ENCODE peak calls at places on chromosomes 2 and 18, in five cellular contexts. U is neural crest cell; B is testis; S is Peyer's patch; O is activated CD4-positive, alpha-beta T cell treated with anti-CD3 and anti-CD28 coated beads, Interleukin-2, amount 50 U/mL, for 1 hour. D is an unnamed sample.

GRCh38 chr2:238277695-238278094 is 10.7 kb downstream of the PER2 start:
- DNase-seq in U (no peak), B (no peak), S (no peak), O (no peak), D (no peak)

GRCh38 chr2:183010112-183010511 is 28.1 kb downstream of the NCKAP1 start:
- DNase-seq in U (no peak), B (no peak), S (no peak), O (no peak), D (no peak)

GRCh38 chr2:23602113-23602512 is 217.1 kb downstream of the KLHL29 start:
- DNase-seq in U (no peak), B (peak), S (no peak), O (no peak), D (no peak)

GRCh38 chr2:236939271-236939670 is 146.4 kb upstream of the COPS8 start:
- DNase-seq in U (no peak), B (no peak), S (no peak), O (no peak), D (no peak)

GRCh38 chr2:29811378-29811777 is 110.0 kb downstream of the ALK start:
- DNase-seq in U (no peak), B (no peak), S (no peak), O (no peak), D (no peak)

GRCh38 chr2:196504788-196505187 is 134.7 kb upstream of the CCDC150 start:
- DNase-seq in U (no peak), B (no peak), S (no peak), O (no peak), D (no peak)

GRCh38 chr2:127479219-127479825 is 47.0 kb downstream of the IWS1 start:
- DNase-seq in U (no peak), B (no peak), S (no peak), O (no peak), D (no peak)

GRCh38 chr18:50558157-50558556 is 1.7 kb upstream of the MAPK4 start:
- DNase-seq in U (no peak), B (no peak), S (no peak), O (no peak), D (no peak)

GRCh38 chr2:40224321-40224720 is 227.6 kb downstream of the SLC8A1 start:
- DNase-seq in U (no peak), B (no peak), S (no peak), O (no peak), D (no peak)

GRCh38 chr2:33426666-33427231 is 49.7 kb upstream of the RASGRP3 start:
- DNase-seq in U (no peak), B (peak), S (no peak), O (no peak), D (no peak)

GRCh38 chr2:7744827-7745226 is 827.6 kb downstream of the RNF144A start:
- DNase-seq in U (no peak), B (no peak), S (no peak), O (no peak), D (no peak)

GRCh38 chr2:88016948-88017779 is 817 bp upstream of the RNU2-63P start:
- DNase-seq in U (no peak), B (peak), S (peak), O (no peak), D (peak)

GRCh38 chr2:129236601-129237000 is 742.9 kb upstream of the RAB6C start:
- DNase-seq in U (no peak), B (no peak), S (no peak), O (no peak), D (no peak)

GRCh38 chr2:148926291-148926961 is 51.4 kb downstream of the KIF5C start:
- DNase-seq in U (peak), B (peak), S (peak), O (peak), D (no peak)

GRCh38 chr2:171210864-171211431 is 50.3 kb upstream of the TLK1 start:
- DNase-seq in U (no peak), B (no peak), S (peak), O (peak), D (no peak)

GRCh38 chr18:49562481-49563129 is 748 bp downstream of the LIPG start:
- DNase-seq in U (no peak), B (peak), S (no peak), O (no peak), D (no peak)

GRCh38 chr18:42222557-42222956 is 267.5 kb downstream of the PIK3C3 start:
- DNase-seq in U (no peak), B (no peak), S (no peak), O (no peak), D (no peak)

GRCh38 chr2:228329279-228329678 is 147.8 kb upstream of the SPHKAP start:
- DNase-seq in U (no peak), B (no peak), S (no peak), O (no peak), D (no peak)

GRCh38 chr18:11741505-11742145 is 52.6 kb downstream of the GNAL start:
- DNase-seq in U (no peak), B (no peak), S (no peak), O (no peak), D (no peak)

GRCh38 chr18:6010284-6010683 is 115.0 kb upstream of the TMEM200C start:
- DNase-seq in U (no peak), B (no peak), S (no peak), O (no peak), D (no peak)

GRCh38 chr2:138559648-138560047 is 58.1 kb downstream of the SPOPL start:
- DNase-seq in U (no peak), B (no peak), S (no peak), O (no peak), D (no peak)

GRCh38 chr2:6054394-6054732 is 362.2 kb downstream of the SOX11 start:
- DNase-seq in U (no peak), B (no peak), S (no peak), O (no peak), D (no peak)

GRCh38 chr2:232504438-232504837 is 15.8 kb upstream of the PRSS56 start:
- DNase-seq in U (no peak), B (no peak), S (no peak), O (no peak), D (no peak)

GRCh38 chr18:35063875-35064274 is 22.7 kb downstream of the MAPRE2 start:
- DNase-seq in U (no peak), B (no peak), S (no peak), O (no peak), D (no peak)

GRCh38 chr2:60549250-60550150 is 4.0 kb downstream of the BCL11A start:
- DNase-seq in U (peak), B (peak), S (peak), O (no peak), D (no peak)

GRCh38 chr2:148970393-148970792 is 68.1 kb upstream of the LYPD6B start:
- DNase-seq in U (no peak), B (no peak), S (no peak), O (no peak), D (no peak)

GRCh38 chr2:226705133-226705886 is 94.3 kb downstream of the IRS1 start:
- DNase-seq in U (no peak), B (no peak), S (no peak), O (no peak), D (no peak)

GRCh38 chr2:61995515-61995914 is 90.0 kb downstream of the COMMD1 start:
- DNase-seq in U (no peak), B (no peak), S (no peak), O (no peak), D (no peak)

GRCh38 chr2:153871231-153872221 is at the start of gene GALNT13:
- DNase-seq in U (peak), B (peak), S (no peak), O (no peak), D (peak)

GRCh38 chr18:74420491-74420890 is 36.6 kb downstream of the DIPK1C start:
- DNase-seq in U (no peak), B (peak), S (no peak), O (no peak), D (no peak)

GRCh38 chr2:137775529-137775928 is 188.7 kb upstream of the HNMT start:
- DNase-seq in U (no peak), B (no peak), S (no peak), O (no peak), D (no peak)

GRCh38 chr2:174540893-174541292 is 54.1 kb upstream of the GPR155 start:
- DNase-seq in U (no peak), B (no peak), S (no peak), O (no peak), D (no peak)

GRCh38 chr2:103792039-103792438 is 1030.2 kb downstream of the TMEM182 start:
- DNase-seq in U (no peak), B (no peak), S (no peak), O (no peak), D (no peak)

GRCh38 chr2:171972329-171972982 is 27.3 kb upstream of the METAP1D start:
- DNase-seq in U (no peak), B (no peak), S (no peak), O (no peak), D (no peak)

GRCh38 chr18:29164020-29164706 is 987.2 kb upstream of the CDH2 start:
- DNase-seq in U (no peak), B (no peak), S (no peak), O (no peak), D (no peak)

GRCh38 chr2:69572640-69573039 is 70.9 kb downstream of the AAK1 start:
- DNase-seq in U (no peak), B (peak), S (no peak), O (no peak), D (no peak)

GRCh38 chr2:21944536-21944935 is 820.8 kb downstream of the TDRD15 start:
- DNase-seq in U (no peak), B (no peak), S (no peak), O (no peak), D (no peak)

GRCh38 chr18:59432796-59433195 is 73.7 kb upstream of the LMAN1 start:
- DNase-seq in U (no peak), B (no peak), S (no peak), O (no peak), D (no peak)

GRCh38 chr18:50665519-50665918 is 105.6 kb downstream of the MAPK4 start:
- DNase-seq in U (no peak), B (no peak), S (no peak), O (no peak), D (no peak)

D was measured in progenitor cell of endocrine pancreas.